ENCODE peak calls at places on chromosomes 5 and 9, in four cellular contexts. Q, D, L and B are unnamed samples.

GRCh38 chr5:174409971-174410370 is 314.4 kb upstream of the MSX2 start:
- DNase-seq in D (no peak), L (no peak), Q (no peak), B (no peak)

GRCh38 chr5:164207646-164208045 is 702.2 kb downstream of the MAT2B start:
- DNase-seq in L (no peak), D (no peak), Q (no peak), B (no peak)

GRCh38 chr9:34650816-34651215 is 1.2 kb upstream of the IL11RA start:
- DNase-seq in D (peak; percentile 88), Q (no peak), L (no peak), B (no peak)

GRCh38 chr9:126343271-126343700 is 16.7 kb downstream of the MVB12B start:
- DNase-seq in D (no peak), Q (no peak), L (no peak), B (no peak)

GRCh38 chr5:35679351-35679750 is 61.7 kb downstream of the SPEF2 start:
- DNase-seq in Q (no peak), L (no peak), D (peak; percentile 5), B (no peak)

GRCh38 chr5:1668141-1668721 is 131.4 kb downstream of the MRPL36 start:
- DNase-seq in D (peak; percentile 15), L (no peak), Q (no peak), B (no peak)

GRCh38 chr5:72018158-72018803 is 89.0 kb upstream of the MAP1B start:
- DNase-seq in Q (peak; percentile 74), L (peak; percentile 26), D (peak; percentile 39), B (peak; percentile 71)

GRCh38 chr9:105142406-105143092 is 101.9 kb upstream of the SLC44A1 start:
- DNase-seq in L (no peak), D (no peak), Q (no peak), B (no peak)

GRCh38 chr5:380701-381309 is 59.3 kb downstream of the AHRR start:
- DNase-seq in Q (no peak), D (no peak), L (no peak), B (no peak)

GRCh38 chr9:115395511-115396021 is 277.6 kb upstream of the TNC start:
- DNase-seq in D (no peak), Q (no peak), L (no peak), B (no peak)

GRCh38 chr9:12403721-12404120 is 289.5 kb upstream of the TYRP1 start:
- DNase-seq in L (no peak), Q (no peak), D (no peak), B (no peak)

GRCh38 chr9:98455256-98455956 is 200.0 kb upstream of the TBC1D2 start:
- DNase-seq in Q (no peak), D (no peak), L (no peak), B (no peak)

GRCh38 chr9:129584136-129584535 is 36.8 kb downstream of the C9orf50 start:
- DNase-seq in D (peak; percentile 85), L (peak; percentile 76), Q (peak; percentile 86), B (no peak)

GRCh38 chr9:219670-220365 is 5.2 kb downstream of the DOCK8 start:
- DNase-seq in D (no peak), L (no peak), Q (no peak), B (no peak)

GRCh38 chr5:4802044-4802443 is 338.1 kb upstream of the ADAMTS16 start:
- DNase-seq in Q (no peak), D (no peak), L (no peak), B (no peak)

GRCh38 chr5:167049043-167049663 is 1242.3 kb upstream of the WWC1 start:
- DNase-seq in L (no peak), Q (peak; percentile 44), D (peak; percentile 43), B (peak; percentile 10)

GRCh38 chr5:68983959-68984358 is 109.9 kb upstream of the SLC30A5 start:
- DNase-seq in L (no peak), Q (no peak), D (no peak), B (no peak)

GRCh38 chr9:94829380-94830070 is 103.0 kb downstream of the AOPEP start:
- DNase-seq in L (no peak), D (no peak), Q (no peak), B (no peak)

GRCh38 chr5:65126192-65126591 is 355.5 kb downstream of the ADAMTS6 start:
- DNase-seq in D (no peak), L (no peak), Q (no peak), B (no peak)

GRCh38 chr5:120600639-120601038 is 136.5 kb downstream of the PRR16 start:
- DNase-seq in D (no peak), L (no peak), Q (no peak), B (no peak)

GRCh38 chr5:179608131-179608581 is 15.3 kb downstream of the HNRNPH1 start:
- DNase-seq in D (no peak), Q (no peak), L (no peak), B (no peak)

GRCh38 chr5:179609834-179610108 is 13.7 kb downstream of the HNRNPH1 start:
- DNase-seq in D (no peak), Q (no peak), L (no peak), B (no peak)

GRCh38 chr5:179612577-179613459 is 10.7 kb downstream of the HNRNPH1 start:
- DNase-seq in L (no peak), D (no peak), Q (no peak), B (no peak)

GRCh38 chr5:179610903-179611265 is 12.6 kb downstream of the HNRNPH1 start:
- DNase-seq in L (no peak), D (no peak), Q (no peak), B (no peak)

GRCh38 chr5:179610109-179610902 is 13.2 kb downstream of the HNRNPH1 start:
- DNase-seq in L (no peak), Q (no peak), D (no peak), B (no peak)
- TF ChIP-seq CTCF in L (no peak), Q (no peak), D (no peak), B (no peak)

DNA sequence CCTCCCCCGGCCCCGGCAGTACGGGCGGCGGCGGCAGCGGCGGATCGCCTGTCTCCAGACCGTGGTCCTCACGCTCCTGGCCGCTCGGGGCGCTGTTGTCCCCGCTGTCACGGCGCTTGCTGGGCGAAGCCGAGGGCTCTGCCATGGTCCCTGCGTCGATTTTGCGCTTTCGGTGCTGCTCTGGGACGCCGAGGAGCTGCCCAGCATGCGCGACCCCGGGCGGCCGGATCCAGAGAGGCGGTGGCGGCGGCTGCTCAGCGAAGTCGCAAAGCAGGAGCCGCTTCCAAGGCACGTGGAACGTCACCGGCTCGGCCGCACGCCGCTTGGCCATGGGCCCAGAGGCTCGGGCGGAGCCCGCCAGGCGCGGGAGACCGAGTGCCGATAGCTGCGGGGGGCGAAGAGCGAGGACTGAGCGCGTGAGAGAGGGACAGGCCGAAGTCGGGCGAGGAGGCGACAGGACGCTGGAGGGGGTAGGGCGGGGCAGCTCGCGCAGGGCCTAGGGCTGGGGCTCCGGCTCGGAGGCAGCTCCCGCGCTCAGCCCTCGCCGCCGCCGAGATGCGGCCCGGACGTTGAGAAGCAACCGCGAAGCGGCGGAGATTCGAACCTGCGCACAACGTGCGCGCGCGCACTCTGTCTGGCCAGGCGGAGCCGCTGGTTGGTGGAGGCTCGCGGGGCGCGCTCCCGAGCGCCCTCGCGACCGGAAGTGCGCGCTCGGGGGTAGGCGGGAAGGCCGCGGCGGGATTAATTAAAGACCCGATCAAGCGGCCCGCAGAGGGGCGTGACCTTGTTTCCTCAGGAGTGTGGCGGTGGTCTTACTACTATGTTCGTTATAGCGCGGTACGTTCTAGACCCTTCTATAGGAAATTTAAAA is at the start of gene C9orf40:
- DNase-seq in D (peak; percentile 92), L (peak; percentile 38), Q (peak; percentile 91), B (peak; percentile 43)
- TF ChIP-seq REST in D (no peak), L (no peak), Q (no peak), B (no peak)

DNA sequence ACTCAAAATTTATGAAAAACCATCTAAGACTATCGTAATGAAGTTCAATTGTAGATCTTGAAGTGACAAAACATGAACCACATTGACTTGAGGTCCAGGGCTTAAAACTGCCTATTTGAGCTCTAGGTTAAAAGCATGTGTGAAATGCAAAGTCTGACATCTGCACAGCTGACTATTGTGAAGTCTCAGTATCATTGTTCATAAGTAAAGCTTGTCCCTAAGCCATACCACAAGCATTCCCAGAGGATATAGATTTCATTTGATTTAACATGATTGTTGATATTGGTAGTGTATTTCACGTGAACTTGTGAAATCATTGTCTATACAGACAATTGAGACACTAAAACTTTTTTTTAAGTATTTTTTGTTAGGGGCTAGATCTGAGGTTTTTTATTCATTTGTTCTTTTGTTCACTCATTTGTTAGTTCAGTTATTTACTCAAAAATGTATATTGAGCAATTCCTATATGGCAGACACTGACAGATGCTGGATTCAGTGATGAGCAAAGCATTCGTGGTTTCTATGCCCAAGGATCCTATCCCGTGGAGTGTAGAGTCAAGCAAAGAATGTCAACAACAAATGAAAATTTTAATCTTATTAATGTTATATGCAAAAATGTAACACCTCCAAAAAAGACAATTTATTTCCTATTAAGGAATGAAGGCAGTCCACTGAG is 485.2 kb downstream of the RAB3C start:
- DNase-seq in L (no peak), D (no peak), Q (no peak), B (no peak)
- H3K9me3 ChIP-seq in L (no peaks in the 10 kb centered on the region), D (no peaks in the 10 kb centered on the region), Q (no peaks in the 10 kb centered on the region), B (no peaks in the 10 kb centered on the region)

DNA sequence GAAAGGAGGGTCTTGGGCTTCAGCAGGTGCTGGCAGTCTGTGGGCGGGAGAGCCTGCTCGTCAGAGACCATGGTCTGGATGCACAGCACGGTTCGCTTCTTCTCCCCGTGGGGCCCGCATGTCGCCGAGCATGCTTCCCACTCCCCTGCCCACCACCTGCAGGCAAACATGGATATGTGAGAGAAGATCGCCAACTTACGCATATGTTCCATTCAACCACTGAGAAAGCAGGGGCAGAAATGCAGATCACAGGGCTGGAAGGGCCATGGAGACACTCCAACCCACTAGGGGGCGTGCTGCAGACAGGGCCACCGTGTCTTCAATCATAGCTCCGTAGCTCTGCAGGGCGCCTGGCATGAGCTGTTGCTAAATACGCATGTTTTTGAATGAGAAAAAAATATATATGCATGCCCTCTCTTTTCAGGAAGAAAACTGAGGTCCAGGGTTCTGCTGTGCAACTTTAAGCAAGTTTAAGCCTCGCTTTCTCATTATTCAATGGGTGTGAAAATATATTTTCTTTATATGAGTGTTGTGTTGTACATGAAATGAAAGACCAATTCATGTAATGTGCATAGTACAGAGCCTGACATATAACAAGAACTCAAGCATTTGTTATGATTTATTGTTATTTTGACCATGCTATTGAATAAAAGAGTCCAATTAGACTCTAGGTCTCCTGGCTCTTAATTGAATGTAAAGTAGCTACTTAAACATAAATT is 148.0 kb downstream of the TARS1 start:
- DNase-seq in Q (peak; percentile 56), D (peak; percentile 29), L (no peak), B (no peak)
- TF ChIP-seq CTCF in Q (peak; percentile 40), D (peak; percentile 64), L (peak; percentile 53), B (peak; percentile 80)

GRCh38 chr5:178130576-178131445 is at the start of gene RMND5B:
- DNase-seq in D (peak; percentile 97), L (no peak), Q (peak; percentile 86), B (no peak)
- TF ChIP-seq REST in D (no peak), L (no peak), Q (no peak), B (no peak)

DNA sequence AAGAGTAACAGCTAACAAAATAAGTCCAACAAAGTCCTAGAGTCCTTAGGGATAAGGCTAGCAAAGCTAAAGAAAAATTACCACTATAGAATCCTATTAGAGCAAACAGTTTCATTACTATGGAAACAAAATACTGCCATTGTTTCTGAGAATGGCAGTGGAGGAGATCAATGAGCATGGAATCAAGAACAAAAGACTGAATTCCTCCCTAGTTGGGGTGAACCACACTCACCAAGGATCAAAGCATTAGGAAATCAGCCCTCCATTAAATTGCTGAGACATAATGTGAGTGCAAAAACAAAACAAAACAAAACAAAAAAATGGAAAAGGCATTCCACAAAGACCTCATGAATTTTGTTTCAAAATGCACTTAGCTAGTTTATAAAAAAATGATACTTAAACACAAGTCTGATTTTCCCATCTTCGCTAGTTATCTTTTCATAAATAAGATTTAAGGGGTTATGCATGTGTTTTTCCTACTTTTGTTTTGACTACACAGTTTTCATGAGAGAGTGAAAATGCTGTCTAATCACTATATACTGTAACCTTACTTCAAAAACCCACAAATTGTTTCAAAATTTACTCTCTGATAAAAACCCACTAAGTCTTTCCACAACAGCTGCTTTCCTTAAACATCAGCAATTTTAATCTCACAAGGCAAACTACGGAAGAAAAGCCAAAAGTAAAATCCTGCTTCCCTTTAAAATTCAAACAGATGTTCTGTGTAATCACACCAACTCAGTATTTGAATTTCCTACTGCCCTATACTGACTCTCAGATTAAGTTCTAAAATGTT is 9.7 kb downstream of the SERINC5 start:
- DNase-seq in Q (no peak), D (no peak), L (no peak), B (no peak)
- H3K9me3 ChIP-seq in Q (peaks cover 26% of the 10 kb centered on the region), D (peaks cover 8% of the 10 kb centered on the region), L (peaks cover 19% of the 10 kb centered on the region), B (peaks cover 19% of the 10 kb centered on the region)